ENCODE peak calls at places on chromosome 11, in seven cellular contexts. A is H54; W is stimulated activated CD8-positive, alpha-beta memory T cell treated with anti-CD3 and anti-CD28 coated beads, Interleukin-4, amount 100 ng/mL, for 1 hour; H is activated naive CD4-positive, alpha-beta T cell; S is activated CD8-positive, alpha-beta T cell treated with anti-CD3 and anti-CD28 coated beads for 36 hours; N is cardiac septum; G is dorsolateral prefrontal cortex. Y is an unnamed sample.

GRCh38 chr11:122146475-122146874 is 30.5 kb upstream of the BLID start:
- DNase-seq in A (no peak), W (no peak), H (no peak), S (no peak), N (no peak), G (no peak), Y (no peak)

GRCh38 chr11:75872887-75873416 is 57.9 kb downstream of the UVRAG start:
- DNase-seq in A (no peak), W (no peak), H (no peak), S (no peak), N (no peak), G (no peak), Y (no peak)

GRCh38 chr11:78261869-78262637 is 73.3 kb downstream of the USP35 start:
- DNase-seq in A (no peak), W (no peak), H (no peak), S (no peak), N (no peak), G (no peak), Y (no peak)

GRCh38 chr11:19558189-19558986 is 154.2 kb upstream of the NAV2 start:
- DNase-seq in A (no peak), W (no peak), H (no peak), S (no peak), N (no peak), G (no peak), Y (no peak)

GRCh38 chr11:83641511-83641910 is 355.3 kb upstream of the CCDC90B start:
- DNase-seq in A (no peak), W (no peak), H (no peak), S (no peak), N (no peak), G (no peak), Y (no peak)

GRCh38 chr11:6321356-6321755 is 1.1 kb upstream of the CAVIN3 start:
- DNase-seq in A (no peak), W (no peak), H (no peak), S (no peak), N (no peak), G (no peak), Y (no peak)

GRCh38 chr11:91163619-91164451 is 941.0 kb upstream of the CHORDC1 start:
- DNase-seq in A (no peak), W (no peak), H (no peak), S (no peak), N (no peak), G (no peak), Y (no peak)

GRCh38 chr11:7593476-7593875 is 79.7 kb downstream of the PPFIBP2 start:
- DNase-seq in A (no peak), W (no peak), H (no peak), S (no peak), N (peak; percentile 31), G (no peak), Y (no peak)